ENCODE peak calls at places on chromosome 10, in five cellular contexts. One of them, this sample, is unnamed.

GRCh38 chr10:119650062-119650461 is 1.1 kb upstream of the BAG3 start:
- DNase-seq in HEK293T: no peak
- DNase-seq in cardiac muscle cell: no peak
- DNase-seq in dorsolateral prefrontal cortex: no peak
- DNase-seq in psoas muscle: no peak
- DNase-seq in this sample: no peak

GRCh38 chr10:68192113-68192512 is 39.8 kb downstream of the ATOH7 start:
- DNase-seq in psoas muscle: no peak
- DNase-seq in dorsolateral prefrontal cortex: no peak
- DNase-seq in HEK293T: no peak
- DNase-seq in cardiac muscle cell: no peak
- DNase-seq in this sample: no peak

GRCh38 chr10:124539935-124540641 is 78.5 kb downstream of the LHPP start:
- DNase-seq in HEK293T: peak; percentile 77
- DNase-seq in cardiac muscle cell: peak; percentile 58
- DNase-seq in psoas muscle: peak; percentile 88
- DNase-seq in dorsolateral prefrontal cortex: peak; percentile 63
- DNase-seq in this sample: peak; percentile 53

GRCh38 chr10:58743466-58744115 is 230.9 kb downstream of the BICC1 start:
- DNase-seq in HEK293T: peak; percentile 19
- DNase-seq in psoas muscle: no peak
- DNase-seq in dorsolateral prefrontal cortex: no peak
- DNase-seq in cardiac muscle cell: peak; percentile 74
- DNase-seq in this sample: no peak

GRCh38 chr10:102620138-102620591 is 24.1 kb upstream of the TRIM8 start:
- DNase-seq in HEK293T: no peak
- DNase-seq in psoas muscle: peak; percentile 77
- DNase-seq in cardiac muscle cell: peak; percentile 55
- DNase-seq in dorsolateral prefrontal cortex: no peak
- DNase-seq in this sample: no peak

GRCh38 chr10:23994459-23995046 is 214.4 kb upstream of the KIAA1217 start:
- DNase-seq in HEK293T: peak; percentile 64
- DNase-seq in dorsolateral prefrontal cortex: no peak
- DNase-seq in psoas muscle: peak; percentile 67
- DNase-seq in cardiac muscle cell: peak; percentile 69
- DNase-seq in this sample: peak; percentile 45

GRCh38 chr10:35685402-35685801 is 43.3 kb upstream of the FZD8 start:
- DNase-seq in dorsolateral prefrontal cortex: no peak
- DNase-seq in cardiac muscle cell: no peak
- DNase-seq in HEK293T: no peak
- DNase-seq in psoas muscle: no peak
- DNase-seq in this sample: no peak

GRCh38 chr10:133364645-133365431 is 7.0 kb upstream of the FUOM start:
- DNase-seq in psoas muscle: no peak
- DNase-seq in cardiac muscle cell: no peak
- DNase-seq in dorsolateral prefrontal cortex: no peak
- DNase-seq in HEK293T: no peak
- DNase-seq in this sample: no peak

GRCh38 chr10:66627156-66627555 is 298.7 kb upstream of the LRRTM3 start:
- DNase-seq in HEK293T: peak; percentile 44
- DNase-seq in dorsolateral prefrontal cortex: no peak
- DNase-seq in psoas muscle: no peak
- DNase-seq in cardiac muscle cell: no peak
- DNase-seq in this sample: no peak

GRCh38 chr10:3395487-3395886 is 222.9 kb upstream of the PITRM1 start:
- DNase-seq in dorsolateral prefrontal cortex: no peak
- DNase-seq in HEK293T: no peak
- DNase-seq in psoas muscle: no peak
- DNase-seq in cardiac muscle cell: no peak
- DNase-seq in this sample: peak; percentile 77

GRCh38 chr10:110619514-110619913 is 24.6 kb upstream of the RBM20 start:
- DNase-seq in psoas muscle: no peak
- DNase-seq in dorsolateral prefrontal cortex: no peak
- DNase-seq in cardiac muscle cell: no peak
- DNase-seq in HEK293T: no peak
- DNase-seq in this sample: no peak

GRCh38 chr10:113704637-113705343 is 25.1 kb downstream of the CASP7 start:
- DNase-seq in HEK293T: peak; percentile 50
- DNase-seq in dorsolateral prefrontal cortex: no peak
- DNase-seq in psoas muscle: no peak
- DNase-seq in cardiac muscle cell: peak; percentile 69
- DNase-seq in this sample: peak; percentile 59

GRCh38 chr10:97640868-97641811 is 669 bp downstream of the PI4K2A start:
- DNase-seq in dorsolateral prefrontal cortex: no peak
- DNase-seq in cardiac muscle cell: peak; percentile 51
- DNase-seq in HEK293T: peak; percentile 54
- DNase-seq in psoas muscle: no peak
- DNase-seq in this sample: peak; percentile 46

GRCh38 chr10:75547391-75548298 is 116.2 kb downstream of the LRMDA start:
- DNase-seq in dorsolateral prefrontal cortex: no peak
- DNase-seq in psoas muscle: no peak
- DNase-seq in cardiac muscle cell: peak; percentile 82
- DNase-seq in HEK293T: no peak
- DNase-seq in this sample: peak; percentile 39

GRCh38 chr10:53209941-53210611 is 437.5 kb upstream of the MBL2 start:
- DNase-seq in dorsolateral prefrontal cortex: no peak
- DNase-seq in psoas muscle: no peak
- DNase-seq in cardiac muscle cell: peak; percentile 6
- DNase-seq in HEK293T: peak; percentile 9
- DNase-seq in this sample: no peak

GRCh38 chr10:95445223-95445836 is 115.8 kb downstream of the SORBS1 start:
- DNase-seq in HEK293T: no peak
- DNase-seq in cardiac muscle cell: peak; percentile 85
- DNase-seq in psoas muscle: peak; percentile 89
- DNase-seq in dorsolateral prefrontal cortex: no peak
- DNase-seq in this sample: peak; percentile 47

GRCh38 chr10:52108236-52108635 is 205.8 kb upstream of the DKK1 start:
- DNase-seq in dorsolateral prefrontal cortex: no peak
- DNase-seq in psoas muscle: no peak
- DNase-seq in cardiac muscle cell: no peak
- DNase-seq in HEK293T: no peak
- DNase-seq in this sample: no peak

GRCh38 chr10:3222068-3222467 is 49.5 kb upstream of the PITRM1 start:
- DNase-seq in HEK293T: no peak
- DNase-seq in cardiac muscle cell: peak; percentile 39
- DNase-seq in psoas muscle: no peak
- DNase-seq in dorsolateral prefrontal cortex: no peak
- DNase-seq in this sample: no peak

GRCh38 chr10:3527869-3528268 is 257.1 kb downstream of the KLF6 start:
- DNase-seq in HEK293T: no peak
- DNase-seq in cardiac muscle cell: no peak
- DNase-seq in psoas muscle: no peak
- DNase-seq in dorsolateral prefrontal cortex: no peak
- DNase-seq in this sample: no peak

GRCh38 chr10:124592101-124592500 is 130.5 kb downstream of the LHPP start:
- DNase-seq in dorsolateral prefrontal cortex: no peak
- DNase-seq in cardiac muscle cell: no peak
- DNase-seq in psoas muscle: peak; percentile 20
- DNase-seq in HEK293T: no peak
- DNase-seq in this sample: no peak

GRCh38 chr10:111473361-111473760 is 396.5 kb downstream of the ADRA2A start:
- DNase-seq in psoas muscle: no peak
- DNase-seq in dorsolateral prefrontal cortex: no peak
- DNase-seq in HEK293T: no peak
- DNase-seq in cardiac muscle cell: no peak
- DNase-seq in this sample: no peak

GRCh38 chr10:61319550-61320256 is 133.5 kb downstream of the TMEM26 start:
- DNase-seq in dorsolateral prefrontal cortex: no peak
- DNase-seq in psoas muscle: no peak
- DNase-seq in cardiac muscle cell: no peak
- DNase-seq in HEK293T: no peak
- DNase-seq in this sample: no peak

GRCh38 chr10:58666024-58666423 is 153.4 kb downstream of the BICC1 start:
- DNase-seq in dorsolateral prefrontal cortex: no peak
- DNase-seq in cardiac muscle cell: no peak
- DNase-seq in HEK293T: no peak
- DNase-seq in psoas muscle: no peak
- DNase-seq in this sample: no peak

GRCh38 chr10:15898046-15898445 is 37.7 kb upstream of the MINDY3 start:
- DNase-seq in cardiac muscle cell: peak; percentile 20
- DNase-seq in dorsolateral prefrontal cortex: no peak
- DNase-seq in psoas muscle: no peak
- DNase-seq in HEK293T: peak; percentile 37
- DNase-seq in this sample: no peak

GRCh38 chr10:105070249-105070648 is 429.2 kb downstream of the SORCS3 start:
- DNase-seq in cardiac muscle cell: no peak
- DNase-seq in psoas muscle: no peak
- DNase-seq in dorsolateral prefrontal cortex: no peak
- DNase-seq in HEK293T: no peak
- DNase-seq in this sample: no peak

GRCh38 chr10:118405933-118406332 is 63.8 kb upstream of the FAM204A start:
- DNase-seq in cardiac muscle cell: peak; percentile 2
- DNase-seq in HEK293T: no peak
- DNase-seq in dorsolateral prefrontal cortex: no peak
- DNase-seq in psoas muscle: no peak
- DNase-seq in this sample: no peak

GRCh38 chr10:88004451-88004850 is 141.0 kb downstream of the PTEN start:
- DNase-seq in psoas muscle: no peak
- DNase-seq in cardiac muscle cell: peak; percentile 66
- DNase-seq in HEK293T: no peak
- DNase-seq in dorsolateral prefrontal cortex: no peak
- DNase-seq in this sample: no peak

GRCh38 chr10:34522542-34522941 is 292.6 kb downstream of the PARD3 start:
- DNase-seq in dorsolateral prefrontal cortex: no peak
- DNase-seq in psoas muscle: no peak
- DNase-seq in cardiac muscle cell: peak; percentile 69
- DNase-seq in HEK293T: no peak
- DNase-seq in this sample: no peak

GRCh38 chr10:124325998-124326636 is 92.6 kb downstream of the OAT start:
- DNase-seq in cardiac muscle cell: no peak
- DNase-seq in HEK293T: no peak
- DNase-seq in dorsolateral prefrontal cortex: no peak
- DNase-seq in psoas muscle: no peak
- DNase-seq in this sample: no peak

GRCh38 chr10:62740885-62741284 is 63.6 kb upstream of the ADO start:
- DNase-seq in cardiac muscle cell: no peak
- DNase-seq in psoas muscle: no peak
- DNase-seq in HEK293T: no peak
- DNase-seq in dorsolateral prefrontal cortex: no peak
- DNase-seq in this sample: no peak

GRCh38 chr10:34254596-34254995 is 560.5 kb downstream of the PARD3 start:
- DNase-seq in cardiac muscle cell: peak; percentile 64
- DNase-seq in dorsolateral prefrontal cortex: no peak
- DNase-seq in HEK293T: no peak
- DNase-seq in psoas muscle: no peak
- DNase-seq in this sample: peak; percentile 91

GRCh38 chr10:86357676-86358075 is 8.9 kb downstream of the GRID1 start:
- DNase-seq in psoas muscle: peak; percentile 17
- DNase-seq in cardiac muscle cell: no peak
- DNase-seq in dorsolateral prefrontal cortex: no peak
- DNase-seq in HEK293T: no peak
- DNase-seq in this sample: no peak

GRCh38 chr10:63115732-63116383 is 17.3 kb upstream of the NRBF2 start:
- DNase-seq in HEK293T: no peak
- DNase-seq in dorsolateral prefrontal cortex: no peak
- DNase-seq in cardiac muscle cell: peak; percentile 98
- DNase-seq in psoas muscle: peak; percentile 89
- DNase-seq in this sample: peak; percentile 10

GRCh38 chr10:6411424-6411823 is 168.7 kb downstream of the PRKCQ start:
- DNase-seq in psoas muscle: no peak
- DNase-seq in dorsolateral prefrontal cortex: no peak
- DNase-seq in HEK293T: no peak
- DNase-seq in cardiac muscle cell: no peak
- DNase-seq in this sample: no peak

GRCh38 chr10:122422266-122422980 is 32.0 kb upstream of the ARMS2 start:
- DNase-seq in cardiac muscle cell: no peak
- DNase-seq in HEK293T: no peak
- DNase-seq in dorsolateral prefrontal cortex: no peak
- DNase-seq in psoas muscle: no peak
- DNase-seq in this sample: no peak

GRCh38 chr10:15518256-15518655 is 147.2 kb upstream of the FAM171A1 start:
- DNase-seq in HEK293T: no peak
- DNase-seq in cardiac muscle cell: peak; percentile 15
- DNase-seq in psoas muscle: no peak
- DNase-seq in dorsolateral prefrontal cortex: no peak
- DNase-seq in this sample: no peak

GRCh38 chr10:84375011-84375410 is 46.6 kb downstream of the CCSER2 start:
- DNase-seq in psoas muscle: no peak
- DNase-seq in dorsolateral prefrontal cortex: no peak
- DNase-seq in HEK293T: peak; percentile 19
- DNase-seq in cardiac muscle cell: peak; percentile 73
- DNase-seq in this sample: peak; percentile 65

This sample was measured in dermis microvascular lymphatic vessel endothelial cell.